ENCODE peak calls at places on chromosomes 16 and 17, in five cellular contexts. One of them, this sample, is unnamed.

GRCh38 chr17:83183951-83184506 is 104.6 kb downstream of the METRNL start:
- ATAC-seq in upper lobe of left lung: no peak
- ATAC-seq in HepG2: no peak
- ATAC-seq in HCT116: no peak
- ATAC-seq in GM23338: no peak
- ATAC-seq in this sample: no peak

GRCh38 chr17:42453544-42453943 is 5.1 kb upstream of the ATP6V0A1 start:
- ATAC-seq in upper lobe of left lung: no peak
- ATAC-seq in GM23338: no peak
- ATAC-seq in HepG2: no peak
- ATAC-seq in HCT116: no peak
- ATAC-seq in this sample: no peak

GRCh38 chr17:68006797-68007196 is 10.5 kb upstream of the C17orf58 start:
- ATAC-seq in HCT116: no peak
- ATAC-seq in upper lobe of left lung: peak; percentile 90
- ATAC-seq in HepG2: no peak
- ATAC-seq in GM23338: no peak
- ATAC-seq in this sample: peak; percentile 72

GRCh38 chr17:8674344-8675305 is 44.1 kb upstream of the MYH10 start:
- ATAC-seq in upper lobe of left lung: peak; percentile 89
- ATAC-seq in GM23338: peak; percentile 74
- ATAC-seq in HCT116: no peak
- ATAC-seq in HepG2: no peak
- ATAC-seq in this sample: peak; percentile 77

GRCh38 chr16:89185062-89185751 is 13.7 kb downstream of the CDH15 start:
- ATAC-seq in GM23338: peak; percentile 65
- ATAC-seq in HCT116: no peak
- ATAC-seq in upper lobe of left lung: no peak
- ATAC-seq in HepG2: peak; percentile 54
- ATAC-seq in this sample: peak; percentile 13

GRCh38 chr16:84423416-84423837 is 55.1 kb downstream of the ATP2C2 start:
- ATAC-seq in upper lobe of left lung: no peak
- ATAC-seq in HCT116: peak; percentile 95
- ATAC-seq in HepG2: peak; percentile 70
- ATAC-seq in GM23338: peak; percentile 68
- ATAC-seq in this sample: no peak

GRCh38 chr17:64323774-64324173 is 60.7 kb upstream of the TEX2 start:
- ATAC-seq in HepG2: no peak
- ATAC-seq in GM23338: no peak
- ATAC-seq in upper lobe of left lung: no peak
- ATAC-seq in HCT116: no peak
- ATAC-seq in this sample: no peak

GRCh38 chr16:70681382-70682238 is 4.2 kb downstream of the MTSS2 start:
- ATAC-seq in GM23338: no peak
- ATAC-seq in HepG2: peak; percentile 75
- ATAC-seq in HCT116: no peak
- ATAC-seq in upper lobe of left lung: no peak
- ATAC-seq in this sample: no peak

GRCh38 chr17:79167486-79167885 is 92.9 kb downstream of the ENGASE start:
- ATAC-seq in GM23338: no peak
- ATAC-seq in upper lobe of left lung: no peak
- ATAC-seq in HepG2: no peak
- ATAC-seq in HCT116: no peak
- ATAC-seq in this sample: no peak

GRCh38 chr17:56891751-56892150 is 22.1 kb downstream of the TRIM25 start:
- ATAC-seq in HepG2: peak; percentile 50
- ATAC-seq in upper lobe of left lung: peak; percentile 60
- ATAC-seq in GM23338: peak; percentile 83
- ATAC-seq in HCT116: peak; percentile 52
- ATAC-seq in this sample: no peak

GRCh38 chr16:27097671-27098275 is 31.0 kb downstream of the C16orf82 start:
- ATAC-seq in HepG2: no peak
- ATAC-seq in upper lobe of left lung: peak; percentile 80
- ATAC-seq in HCT116: no peak
- ATAC-seq in GM23338: no peak
- ATAC-seq in this sample: peak; percentile 84

GRCh38 chr17:62746941-62747340 is 61.2 kb downstream of the MARCHF10 start:
- ATAC-seq in GM23338: no peak
- ATAC-seq in HepG2: no peak
- ATAC-seq in HCT116: no peak
- ATAC-seq in upper lobe of left lung: no peak
- ATAC-seq in this sample: no peak

GRCh38 chr16:84810518-84811273 is 9.1 kb upstream of the CRISPLD2 start:
- ATAC-seq in HCT116: no peak
- ATAC-seq in GM23338: no peak
- ATAC-seq in HepG2: no peak
- ATAC-seq in upper lobe of left lung: peak; percentile 81
- ATAC-seq in this sample: peak; percentile 80

GRCh38 chr17:66957951-66958579 is 6.4 kb upstream of the CACNG4 start:
- ATAC-seq in upper lobe of left lung: no peak
- ATAC-seq in HCT116: peak; percentile 13
- ATAC-seq in HepG2: peak; percentile 98
- ATAC-seq in GM23338: peak; percentile 21
- ATAC-seq in this sample: peak; percentile 84

GRCh38 chr17:7392696-7393612 is 1.4 kb downstream of the PLSCR3 start:
- ATAC-seq in HepG2: no peak
- ATAC-seq in upper lobe of left lung: no peak
- ATAC-seq in HCT116: no peak
- ATAC-seq in GM23338: peak; percentile 24
- ATAC-seq in this sample: no peak

GRCh38 chr16:65002265-65002664 is 119.6 kb downstream of the CDH11 start:
- ATAC-seq in HCT116: no peak
- ATAC-seq in HepG2: no peak
- ATAC-seq in GM23338: no peak
- ATAC-seq in upper lobe of left lung: no peak
- ATAC-seq in this sample: no peak

GRCh38 chr16:1401758-1402154 is 12.7 kb downstream of the UNKL start:
- ATAC-seq in HCT116: no peak
- ATAC-seq in upper lobe of left lung: no peak
- ATAC-seq in HepG2: no peak
- ATAC-seq in GM23338: no peak
- ATAC-seq in this sample: no peak

GRCh38 chr16:88871349-88871702 is 4.9 kb upstream of the PABPN1L start:
- ATAC-seq in HCT116: no peak
- ATAC-seq in upper lobe of left lung: no peak
- ATAC-seq in HepG2: peak; percentile 15
- ATAC-seq in GM23338: no peak
- ATAC-seq in this sample: no peak

GRCh38 chr16:75230471-75231110 is 11.8 kb downstream of the CTRB1 start:
- ATAC-seq in HCT116: no peak
- ATAC-seq in HepG2: no peak
- ATAC-seq in GM23338: no peak
- ATAC-seq in upper lobe of left lung: no peak
- ATAC-seq in this sample: no peak
- H3K36me3 ChIP-seq in HCT116: peaks cover 23% of the 10 kb centered on the region
- H3K36me3 ChIP-seq in HepG2: peaks cover 33% of the 10 kb centered on the region
- H3K36me3 ChIP-seq in GM23338: peaks cover 30% of the 10 kb centered on the region
- H3K36me3 ChIP-seq in upper lobe of left lung: peaks cover 71% of the 10 kb centered on the region
- H3K36me3 ChIP-seq in this sample: peaks cover 75% of the 10 kb centered on the region

DNA sequence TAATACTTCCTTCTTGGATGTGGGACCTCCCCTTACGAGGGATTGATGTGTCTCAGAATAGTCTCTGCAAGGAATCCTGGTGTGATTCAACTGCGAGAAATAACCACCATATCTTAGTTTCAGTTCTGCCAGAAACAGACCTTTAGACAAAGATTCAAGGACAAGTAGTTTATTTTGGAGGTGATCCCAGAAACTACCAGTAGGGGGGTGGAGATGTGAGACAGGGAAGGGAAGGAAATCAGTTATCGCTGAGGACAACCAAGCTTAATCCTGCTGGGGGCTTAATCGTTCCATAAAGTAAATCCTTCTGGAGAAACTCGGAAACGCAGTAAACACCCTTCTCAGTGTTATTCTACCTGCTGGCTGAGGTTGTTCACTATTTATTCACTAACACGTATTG is 5.0 kb upstream of the SDR42E1 start:
- ATAC-seq in HepG2: no peak
- ATAC-seq in GM23338: no peak
- ATAC-seq in HCT116: peak; percentile 67
- ATAC-seq in upper lobe of left lung: no peak
- ATAC-seq in this sample: no peak
- TF ChIP-seq POLR2AphosphoS5 in HepG2: no peak
- TF ChIP-seq POLR2AphosphoS5 in GM23338: no peak
- TF ChIP-seq POLR2AphosphoS5 in HCT116: no peak
- TF ChIP-seq POLR2AphosphoS5 in upper lobe of left lung: no peak
- TF ChIP-seq POLR2AphosphoS5 in this sample: no peak

GRCh38 chr17:29595107-29595942 is 2.4 kb downstream of the ANKRD13B start:
- ATAC-seq in upper lobe of left lung: no peak
- ATAC-seq in GM23338: no peak
- ATAC-seq in HCT116: no peak
- ATAC-seq in HepG2: no peak
- ATAC-seq in this sample: no peak
- H3K27ac ChIP-seq in upper lobe of left lung: no peak overlapping the region
- H3K27ac ChIP-seq in GM23338: no peak overlapping the region
- H3K27ac ChIP-seq in HCT116: no peak overlapping the region
- H3K27ac ChIP-seq in HepG2: no peak overlapping the region
- H3K27ac ChIP-seq in this sample: no peak overlapping the region

GRCh38 chr17:34979650-34980352 is 511 bp upstream of the LIG3 start:
- ATAC-seq in GM23338: peak; percentile 10
- ATAC-seq in HCT116: no peak
- ATAC-seq in HepG2: peak; percentile 13
- ATAC-seq in upper lobe of left lung: no peak
- ATAC-seq in this sample: no peak

GRCh38 chr17:34980681-34981537 is 597 bp downstream of the LIG3 start:
- ATAC-seq in HCT116: peak; percentile 88
- ATAC-seq in HepG2: peak; percentile 93
- ATAC-seq in upper lobe of left lung: peak; percentile 98
- ATAC-seq in GM23338: peak; percentile 85
- ATAC-seq in this sample: peak; percentile 95

GRCh38 chr17:34981538-34982241 is 1.4 kb downstream of the LIG3 start:
- ATAC-seq in HCT116: no peak
- ATAC-seq in GM23338: no peak
- ATAC-seq in HepG2: no peak
- ATAC-seq in upper lobe of left lung: no peak
- ATAC-seq in this sample: no peak

GRCh38 chr17:34979153-34979552 is 1.2 kb upstream of the LIG3 start:
- ATAC-seq in upper lobe of left lung: no peak
- ATAC-seq in HCT116: no peak
- ATAC-seq in GM23338: no peak
- ATAC-seq in HepG2: no peak
- ATAC-seq in this sample: no peak

DNA sequence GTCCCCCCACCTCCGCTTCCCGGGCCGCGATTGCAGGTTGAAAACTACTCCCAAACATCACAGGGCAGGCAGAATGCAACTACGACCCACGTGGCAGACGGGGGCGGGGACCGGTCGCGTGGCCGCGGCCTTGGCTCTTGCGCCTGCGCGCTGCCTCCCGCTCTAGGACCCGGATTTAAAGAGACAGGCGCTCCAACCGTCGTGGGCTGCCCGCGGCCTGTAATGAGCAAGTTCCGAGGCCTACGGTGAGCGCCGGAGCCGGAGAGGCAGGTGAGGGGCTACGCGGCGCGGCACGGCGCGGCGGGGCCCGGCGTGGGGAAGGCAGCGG is at the start of gene LIG3:
- ATAC-seq in GM23338: peak; percentile 80
- ATAC-seq in HCT116: peak; percentile 80
- ATAC-seq in HepG2: peak; percentile 79
- ATAC-seq in upper lobe of left lung: peak; percentile 95
- ATAC-seq in this sample: peak; percentile 96
- H3K36me3 ChIP-seq in GM23338: peaks cover 6% of the 10 kb centered on the region
- H3K36me3 ChIP-seq in HCT116: no peaks in the 10 kb centered on the region
- H3K36me3 ChIP-seq in HepG2: peaks cover 2% of the 10 kb centered on the region
- H3K36me3 ChIP-seq in upper lobe of left lung: peaks cover 16% of the 10 kb centered on the region
- H3K36me3 ChIP-seq in this sample: no peaks in the 10 kb centered on the region

GRCh38 chr17:17048106-17048505 is 5.8 kb downstream of the MPRIP start:
- ATAC-seq in upper lobe of left lung: no peak
- ATAC-seq in HCT116: no peak
- ATAC-seq in HepG2: no peak
- ATAC-seq in GM23338: no peak
- ATAC-seq in this sample: no peak

GRCh38 chr17:17042381-17042736 is at the start of gene MPRIP:
- ATAC-seq in HCT116: peak; percentile 28
- ATAC-seq in GM23338: no peak
- ATAC-seq in HepG2: no peak
- ATAC-seq in upper lobe of left lung: no peak
- ATAC-seq in this sample: peak; percentile 29

GRCh38 chr17:17042851-17043667 is 802 bp downstream of the MPRIP start:
- ATAC-seq in HepG2: no peak
- ATAC-seq in HCT116: no peak
- ATAC-seq in GM23338: peak; percentile 1
- ATAC-seq in upper lobe of left lung: peak; percentile 5
- ATAC-seq in this sample: no peak

GRCh38 chr17:17043668-17044226 is 1.5 kb downstream of the MPRIP start:
- ATAC-seq in HCT116: no peak
- ATAC-seq in HepG2: no peak
- ATAC-seq in upper lobe of left lung: peak; percentile 6
- ATAC-seq in GM23338: peak; percentile 4
- ATAC-seq in this sample: no peak

DNA sequence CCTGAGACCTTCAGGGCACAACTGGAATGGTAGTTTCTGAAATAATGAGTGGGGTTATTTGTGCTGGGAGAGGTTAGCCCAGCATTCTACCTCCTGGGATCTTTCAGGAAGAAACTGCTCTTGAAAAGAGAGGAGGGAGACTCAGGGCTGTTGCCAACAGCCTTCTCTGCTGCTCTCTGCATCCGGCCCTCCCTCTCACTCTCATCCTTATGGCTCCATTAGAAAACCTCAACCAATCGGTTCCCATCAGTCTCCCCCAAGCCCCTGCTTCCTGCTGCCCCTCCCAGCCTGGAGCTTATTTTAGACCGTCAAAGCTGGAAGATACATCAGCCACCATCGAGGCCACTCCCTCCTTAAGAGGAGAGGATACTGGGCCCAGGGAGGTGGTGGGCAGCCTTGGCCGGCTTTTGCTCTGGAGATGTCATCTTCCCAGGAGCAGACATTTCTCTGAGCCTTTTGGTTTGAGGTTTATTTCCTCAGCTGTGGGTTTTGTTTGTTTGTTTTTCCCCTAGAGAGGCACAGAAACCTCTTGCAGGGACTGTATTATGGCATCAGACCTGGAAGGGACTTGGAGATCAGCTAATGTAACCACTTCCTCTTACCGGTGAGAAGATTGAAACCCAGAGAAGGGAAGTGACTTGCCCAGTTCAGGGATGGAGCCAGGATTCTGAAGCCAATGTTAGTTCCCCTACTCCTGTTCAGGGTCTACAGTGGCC is 2.7 kb downstream of the MPRIP start:
- ATAC-seq in HepG2: no peak
- ATAC-seq in upper lobe of left lung: peak; percentile 24
- ATAC-seq in GM23338: no peak
- ATAC-seq in HCT116: no peak
- ATAC-seq in this sample: no peak
- TF ChIP-seq POLR2AphosphoS5 in HepG2: no peak
- TF ChIP-seq POLR2AphosphoS5 in upper lobe of left lung: peak; percentile 33
- TF ChIP-seq POLR2AphosphoS5 in GM23338: no peak
- TF ChIP-seq POLR2AphosphoS5 in HCT116: no peak
- TF ChIP-seq POLR2AphosphoS5 in this sample: peak; percentile 21

DNA sequence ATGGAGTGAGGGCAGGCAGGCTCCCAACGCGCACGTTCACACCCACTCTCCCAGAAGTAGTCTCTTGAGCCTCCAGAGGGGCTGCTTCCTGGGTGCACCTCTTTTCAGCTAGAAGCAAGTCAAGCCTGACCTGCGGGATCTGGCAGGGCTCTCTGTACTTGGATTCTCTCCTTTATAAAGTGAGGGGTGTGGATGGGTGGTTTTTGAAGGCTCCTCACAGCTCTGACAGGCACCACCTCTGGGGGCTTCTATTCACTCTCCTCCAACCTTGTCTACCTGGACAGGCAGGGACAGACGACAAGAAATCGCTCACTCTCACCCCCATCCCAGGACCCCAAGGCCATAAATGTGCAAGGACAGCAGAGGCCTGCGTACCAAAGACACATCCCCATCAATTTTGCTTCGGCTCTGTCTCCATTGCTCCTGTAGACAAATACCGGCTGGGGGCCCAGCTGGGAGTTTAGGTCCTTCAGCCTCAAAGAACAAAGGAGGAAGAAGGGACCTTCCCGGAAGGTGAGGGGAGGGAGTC is 814 bp upstream of the DYNLL2 start:
- ATAC-seq in GM23338: no peak
- ATAC-seq in HepG2: peak; percentile 4
- ATAC-seq in upper lobe of left lung: no peak
- ATAC-seq in HCT116: no peak
- ATAC-seq in this sample: no peak
- H3K27ac ChIP-seq in GM23338: peak overlapping the region; percentile 99
- H3K27ac ChIP-seq in HepG2: no peak overlapping the region
- H3K27ac ChIP-seq in upper lobe of left lung: peak overlapping the region; percentile 76
- H3K27ac ChIP-seq in HCT116: peak overlapping the region; percentile 51
- H3K27ac ChIP-seq in this sample: peak overlapping the region; percentile 82